ENCODE peak calls at places on chromosomes 12 and 14, in seven cellular contexts. One of them, this sample, is unnamed.

GRCh38 chr12:126342866-126343265 is 1277.6 kb downstream of the AACS start:
- DNase-seq in DMS153: no peak
- DNase-seq in Karpas-422: no peak
- DNase-seq in NCI-H1092 treated with DMSO at 0.1 percent for 48 hours: peak; percentile 16
- DNase-seq in activated CD8-positive, alpha-beta memory T cell treated with anti-CD3 and anti-CD28 coated beads for 4 hours: no peak
- DNase-seq in AG09309: peak; percentile 38
- DNase-seq in endothelial cell: no peak
- DNase-seq in this sample: no peak

GRCh38 chr12:99386907-99387306 is 260.6 kb upstream of the GARIN6 start:
- DNase-seq in DMS153: no peak
- DNase-seq in Karpas-422: peak; percentile 92
- DNase-seq in NCI-H1092 treated with DMSO at 0.1 percent for 48 hours: no peak
- DNase-seq in activated CD8-positive, alpha-beta memory T cell treated with anti-CD3 and anti-CD28 coated beads for 4 hours: no peak
- DNase-seq in AG09309: peak; percentile 24
- DNase-seq in endothelial cell: no peak
- DNase-seq in this sample: no peak

GRCh38 chr12:107027304-107028053 is 40.5 kb upstream of the MTERF2 start:
- DNase-seq in DMS153: peak; percentile 80
- DNase-seq in Karpas-422: no peak
- DNase-seq in NCI-H1092 treated with DMSO at 0.1 percent for 48 hours: peak; percentile 72
- DNase-seq in activated CD8-positive, alpha-beta memory T cell treated with anti-CD3 and anti-CD28 coated beads for 4 hours: no peak
- DNase-seq in AG09309: peak; percentile 84
- DNase-seq in endothelial cell: no peak
- DNase-seq in this sample: peak; percentile 68

GRCh38 chr12:121810833-121811433 is 7.1 kb downstream of the SETD1B start:
- DNase-seq in DMS153: no peak
- DNase-seq in Karpas-422: peak; percentile 53
- DNase-seq in NCI-H1092 treated with DMSO at 0.1 percent for 48 hours: no peak
- DNase-seq in activated CD8-positive, alpha-beta memory T cell treated with anti-CD3 and anti-CD28 coated beads for 4 hours: no peak
- DNase-seq in AG09309: no peak
- DNase-seq in endothelial cell: no peak
- DNase-seq in this sample: no peak

GRCh38 chr12:1731019-1731687 is 40.3 kb downstream of the ADIPOR2 start:
- DNase-seq in DMS153: no peak
- DNase-seq in Karpas-422: no peak
- DNase-seq in NCI-H1092 treated with DMSO at 0.1 percent for 48 hours: no peak
- DNase-seq in activated CD8-positive, alpha-beta memory T cell treated with anti-CD3 and anti-CD28 coated beads for 4 hours: no peak
- DNase-seq in AG09309: no peak
- DNase-seq in endothelial cell: no peak
- DNase-seq in this sample: no peak

GRCh38 chr12:80641936-80642335 is 65.5 kb upstream of the MYF6 start:
- DNase-seq in DMS153: no peak
- DNase-seq in Karpas-422: no peak
- DNase-seq in NCI-H1092 treated with DMSO at 0.1 percent for 48 hours: no peak
- DNase-seq in activated CD8-positive, alpha-beta memory T cell treated with anti-CD3 and anti-CD28 coated beads for 4 hours: no peak
- DNase-seq in AG09309: no peak
- DNase-seq in endothelial cell: no peak
- DNase-seq in this sample: no peak

GRCh38 chr12:45050751-45051489 is at the start of gene DBX2:
- DNase-seq in DMS153: no peak
- DNase-seq in Karpas-422: no peak
- DNase-seq in NCI-H1092 treated with DMSO at 0.1 percent for 48 hours: no peak
- DNase-seq in activated CD8-positive, alpha-beta memory T cell treated with anti-CD3 and anti-CD28 coated beads for 4 hours: no peak
- DNase-seq in AG09309: no peak
- DNase-seq in endothelial cell: peak; percentile 21
- DNase-seq in this sample: no peak

GRCh38 chr14:96042218-96042930 is 3.2 kb downstream of the C14orf132 start:
- DNase-seq in DMS153: no peak
- DNase-seq in Karpas-422: peak; percentile 52
- DNase-seq in NCI-H1092 treated with DMSO at 0.1 percent for 48 hours: no peak
- DNase-seq in activated CD8-positive, alpha-beta memory T cell treated with anti-CD3 and anti-CD28 coated beads for 4 hours: no peak
- DNase-seq in AG09309: no peak
- DNase-seq in endothelial cell: no peak
- DNase-seq in this sample: no peak

GRCh38 chr14:96125536-96125935 is 79.1 kb upstream of the BDKRB2 start:
- DNase-seq in DMS153: no peak
- DNase-seq in Karpas-422: no peak
- DNase-seq in NCI-H1092 treated with DMSO at 0.1 percent for 48 hours: peak; percentile 25
- DNase-seq in activated CD8-positive, alpha-beta memory T cell treated with anti-CD3 and anti-CD28 coated beads for 4 hours: no peak
- DNase-seq in AG09309: no peak
- DNase-seq in endothelial cell: no peak
- DNase-seq in this sample: peak; percentile 30

GRCh38 chr12:24798335-24798734 is 150.6 kb downstream of the BCAT1 start:
- DNase-seq in DMS153: no peak
- DNase-seq in Karpas-422: peak; percentile 53
- DNase-seq in NCI-H1092 treated with DMSO at 0.1 percent for 48 hours: no peak
- DNase-seq in activated CD8-positive, alpha-beta memory T cell treated with anti-CD3 and anti-CD28 coated beads for 4 hours: no peak
- DNase-seq in AG09309: no peak
- DNase-seq in endothelial cell: no peak
- DNase-seq in this sample: no peak

GRCh38 chr12:92063641-92064040 is 82.0 kb downstream of the BTG1 start:
- DNase-seq in DMS153: no peak
- DNase-seq in Karpas-422: no peak
- DNase-seq in NCI-H1092 treated with DMSO at 0.1 percent for 48 hours: no peak
- DNase-seq in activated CD8-positive, alpha-beta memory T cell treated with anti-CD3 and anti-CD28 coated beads for 4 hours: no peak
- DNase-seq in AG09309: no peak
- DNase-seq in endothelial cell: no peak
- DNase-seq in this sample: no peak

GRCh38 chr12:60997979-60998378 is 1262.2 kb upstream of the USP15 start:
- DNase-seq in DMS153: no peak
- DNase-seq in Karpas-422: no peak
- DNase-seq in NCI-H1092 treated with DMSO at 0.1 percent for 48 hours: no peak
- DNase-seq in activated CD8-positive, alpha-beta memory T cell treated with anti-CD3 and anti-CD28 coated beads for 4 hours: no peak
- DNase-seq in AG09309: no peak
- DNase-seq in endothelial cell: no peak
- DNase-seq in this sample: no peak

GRCh38 chr12:20370001-20370381 is 1.7 kb downstream of the PDE3A start:
- DNase-seq in DMS153: no peak
- DNase-seq in Karpas-422: no peak
- DNase-seq in NCI-H1092 treated with DMSO at 0.1 percent for 48 hours: no peak
- DNase-seq in activated CD8-positive, alpha-beta memory T cell treated with anti-CD3 and anti-CD28 coated beads for 4 hours: no peak
- DNase-seq in AG09309: no peak
- DNase-seq in endothelial cell: peak; percentile 10
- DNase-seq in this sample: no peak

GRCh38 chr12:49619286-49619685 is 4.1 kb upstream of the PRPF40B start:
- DNase-seq in DMS153: no peak
- DNase-seq in Karpas-422: no peak
- DNase-seq in NCI-H1092 treated with DMSO at 0.1 percent for 48 hours: no peak
- DNase-seq in activated CD8-positive, alpha-beta memory T cell treated with anti-CD3 and anti-CD28 coated beads for 4 hours: no peak
- DNase-seq in AG09309: no peak
- DNase-seq in endothelial cell: no peak
- DNase-seq in this sample: no peak

GRCh38 chr12:116043673-116044072 is 233.8 kb downstream of the MED13L start:
- DNase-seq in DMS153: no peak
- DNase-seq in Karpas-422: no peak
- DNase-seq in NCI-H1092 treated with DMSO at 0.1 percent for 48 hours: no peak
- DNase-seq in activated CD8-positive, alpha-beta memory T cell treated with anti-CD3 and anti-CD28 coated beads for 4 hours: no peak
- DNase-seq in AG09309: no peak
- DNase-seq in endothelial cell: no peak
- DNase-seq in this sample: no peak

GRCh38 chr12:55738113-55739024 is 4.6 kb upstream of the GDF11 start:
- DNase-seq in DMS153: peak; percentile 64
- DNase-seq in Karpas-422: peak; percentile 98
- DNase-seq in NCI-H1092 treated with DMSO at 0.1 percent for 48 hours: peak; percentile 75
- DNase-seq in activated CD8-positive, alpha-beta memory T cell treated with anti-CD3 and anti-CD28 coated beads for 4 hours: no peak
- DNase-seq in AG09309: no peak
- DNase-seq in endothelial cell: peak; percentile 85
- DNase-seq in this sample: peak; percentile 70

GRCh38 chr14:98955741-98956070 is 316.3 kb downstream of the BCL11B start:
- DNase-seq in DMS153: no peak
- DNase-seq in Karpas-422: no peak
- DNase-seq in NCI-H1092 treated with DMSO at 0.1 percent for 48 hours: no peak
- DNase-seq in activated CD8-positive, alpha-beta memory T cell treated with anti-CD3 and anti-CD28 coated beads for 4 hours: no peak
- DNase-seq in AG09309: no peak
- DNase-seq in endothelial cell: no peak
- DNase-seq in this sample: no peak

GRCh38 chr12:114013601-114014345 is 47.6 kb upstream of the RBM19 start:
- DNase-seq in DMS153: peak; percentile 74
- DNase-seq in Karpas-422: peak; percentile 69
- DNase-seq in NCI-H1092 treated with DMSO at 0.1 percent for 48 hours: peak; percentile 62
- DNase-seq in activated CD8-positive, alpha-beta memory T cell treated with anti-CD3 and anti-CD28 coated beads for 4 hours: no peak
- DNase-seq in AG09309: peak; percentile 16
- DNase-seq in endothelial cell: peak; percentile 41
- DNase-seq in this sample: peak; percentile 43

GRCh38 chr14:74698471-74698870 is 14.4 kb downstream of the AREL1 start:
- DNase-seq in DMS153: no peak
- DNase-seq in Karpas-422: no peak
- DNase-seq in NCI-H1092 treated with DMSO at 0.1 percent for 48 hours: no peak
- DNase-seq in activated CD8-positive, alpha-beta memory T cell treated with anti-CD3 and anti-CD28 coated beads for 4 hours: no peak
- DNase-seq in AG09309: no peak
- DNase-seq in endothelial cell: no peak
- DNase-seq in this sample: no peak

GRCh38 chr12:113203852-113204760 is 17.2 kb upstream of the TPCN1 start:
- DNase-seq in DMS153: no peak
- DNase-seq in Karpas-422: no peak
- DNase-seq in NCI-H1092 treated with DMSO at 0.1 percent for 48 hours: no peak
- DNase-seq in activated CD8-positive, alpha-beta memory T cell treated with anti-CD3 and anti-CD28 coated beads for 4 hours: no peak
- DNase-seq in AG09309: no peak
- DNase-seq in endothelial cell: no peak
- DNase-seq in this sample: no peak

GRCh38 chr12:84986586-84986985 is 49.5 kb downstream of the TSPAN19 start:
- DNase-seq in DMS153: peak; percentile 71
- DNase-seq in Karpas-422: no peak
- DNase-seq in NCI-H1092 treated with DMSO at 0.1 percent for 48 hours: peak; percentile 42
- DNase-seq in activated CD8-positive, alpha-beta memory T cell treated with anti-CD3 and anti-CD28 coated beads for 4 hours: no peak
- DNase-seq in AG09309: no peak
- DNase-seq in endothelial cell: no peak
- DNase-seq in this sample: no peak

GRCh38 chr14:67704484-67705089 is 2.9 kb downstream of the RDH12 start:
- DNase-seq in DMS153: peak; percentile 45
- DNase-seq in Karpas-422: peak; percentile 93
- DNase-seq in NCI-H1092 treated with DMSO at 0.1 percent for 48 hours: peak; percentile 82
- DNase-seq in activated CD8-positive, alpha-beta memory T cell treated with anti-CD3 and anti-CD28 coated beads for 4 hours: no peak
- DNase-seq in AG09309: no peak
- DNase-seq in endothelial cell: peak; percentile 34
- DNase-seq in this sample: peak; percentile 60

GRCh38 chr12:7439579-7440505 is 4.1 kb downstream of the CD163L1 start:
- DNase-seq in DMS153: no peak
- DNase-seq in Karpas-422: no peak
- DNase-seq in NCI-H1092 treated with DMSO at 0.1 percent for 48 hours: no peak
- DNase-seq in activated CD8-positive, alpha-beta memory T cell treated with anti-CD3 and anti-CD28 coated beads for 4 hours: no peak
- DNase-seq in AG09309: no peak
- DNase-seq in endothelial cell: peak; percentile 64
- DNase-seq in this sample: no peak

GRCh38 chr12:87953257-87953860 is 75.8 kb downstream of the C12orf50 start:
- DNase-seq in DMS153: peak; percentile 6
- DNase-seq in Karpas-422: peak; percentile 72
- DNase-seq in NCI-H1092 treated with DMSO at 0.1 percent for 48 hours: no peak
- DNase-seq in activated CD8-positive, alpha-beta memory T cell treated with anti-CD3 and anti-CD28 coated beads for 4 hours: no peak
- DNase-seq in AG09309: peak; percentile 13
- DNase-seq in endothelial cell: peak; percentile 19
- DNase-seq in this sample: peak; percentile 52

GRCh38 chr14:106843951-106844483 is 1317.6 kb downstream of the TMEM121 start:
- DNase-seq in DMS153: no peak
- DNase-seq in Karpas-422: peak; percentile 67
- DNase-seq in NCI-H1092 treated with DMSO at 0.1 percent for 48 hours: no peak
- DNase-seq in activated CD8-positive, alpha-beta memory T cell treated with anti-CD3 and anti-CD28 coated beads for 4 hours: no peak
- DNase-seq in AG09309: no peak
- DNase-seq in endothelial cell: no peak
- DNase-seq in this sample: peak; percentile 11

GRCh38 chr12:41368006-41368405 is 179.9 kb downstream of the PDZRN4 start:
- DNase-seq in DMS153: no peak
- DNase-seq in Karpas-422: peak; percentile 72
- DNase-seq in NCI-H1092 treated with DMSO at 0.1 percent for 48 hours: no peak
- DNase-seq in activated CD8-positive, alpha-beta memory T cell treated with anti-CD3 and anti-CD28 coated beads for 4 hours: no peak
- DNase-seq in AG09309: no peak
- DNase-seq in endothelial cell: no peak
- DNase-seq in this sample: no peak

GRCh38 chr14:96100171-96101064 is 61.3 kb downstream of the C14orf132 start:
- DNase-seq in DMS153: peak; percentile 49
- DNase-seq in Karpas-422: peak; percentile 93
- DNase-seq in NCI-H1092 treated with DMSO at 0.1 percent for 48 hours: peak; percentile 86
- DNase-seq in activated CD8-positive, alpha-beta memory T cell treated with anti-CD3 and anti-CD28 coated beads for 4 hours: peak; percentile 5
- DNase-seq in AG09309: no peak
- DNase-seq in endothelial cell: peak; percentile 92
- DNase-seq in this sample: peak; percentile 19

GRCh38 chr12:80745851-80746250 is 29.1 kb downstream of the MYF5 start:
- DNase-seq in DMS153: no peak
- DNase-seq in Karpas-422: no peak
- DNase-seq in NCI-H1092 treated with DMSO at 0.1 percent for 48 hours: no peak
- DNase-seq in activated CD8-positive, alpha-beta memory T cell treated with anti-CD3 and anti-CD28 coated beads for 4 hours: no peak
- DNase-seq in AG09309: no peak
- DNase-seq in endothelial cell: no peak
- DNase-seq in this sample: no peak

GRCh38 chr14:22820731-22821130 is 5.5 kb upstream of the SLC7A7 start:
- DNase-seq in DMS153: no peak
- DNase-seq in Karpas-422: no peak
- DNase-seq in NCI-H1092 treated with DMSO at 0.1 percent for 48 hours: no peak
- DNase-seq in activated CD8-positive, alpha-beta memory T cell treated with anti-CD3 and anti-CD28 coated beads for 4 hours: no peak
- DNase-seq in AG09309: no peak
- DNase-seq in endothelial cell: no peak
- DNase-seq in this sample: no peak

GRCh38 chr12:127660961-127661360 is 606.0 kb upstream of the TMEM132C start:
- DNase-seq in DMS153: no peak
- DNase-seq in Karpas-422: no peak
- DNase-seq in NCI-H1092 treated with DMSO at 0.1 percent for 48 hours: no peak
- DNase-seq in activated CD8-positive, alpha-beta memory T cell treated with anti-CD3 and anti-CD28 coated beads for 4 hours: no peak
- DNase-seq in AG09309: no peak
- DNase-seq in endothelial cell: no peak
- DNase-seq in this sample: no peak

GRCh38 chr12:124829008-124829707 is 34.5 kb downstream of the SCARB1 start:
- DNase-seq in DMS153: no peak
- DNase-seq in Karpas-422: peak; percentile 51
- DNase-seq in NCI-H1092 treated with DMSO at 0.1 percent for 48 hours: no peak
- DNase-seq in activated CD8-positive, alpha-beta memory T cell treated with anti-CD3 and anti-CD28 coated beads for 4 hours: no peak
- DNase-seq in AG09309: peak; percentile 76
- DNase-seq in endothelial cell: no peak
- DNase-seq in this sample: no peak

GRCh38 chr14:68704736-68705720 is 87.8 kb downstream of the ZFP36L1 start:
- DNase-seq in DMS153: no peak
- DNase-seq in Karpas-422: no peak
- DNase-seq in NCI-H1092 treated with DMSO at 0.1 percent for 48 hours: no peak
- DNase-seq in activated CD8-positive, alpha-beta memory T cell treated with anti-CD3 and anti-CD28 coated beads for 4 hours: no peak
- DNase-seq in AG09309: no peak
- DNase-seq in endothelial cell: no peak
- DNase-seq in this sample: no peak